ENCODE peak calls at places on chromosomes 11 and 22, in eight cellular contexts. One of them, this sample, is unnamed.

GRCh38 chr11:131867457-131868257 is 497.2 kb downstream of the NTM start:
- DNase-seq in NCI-H748 treated with DMSO at 0.1 percent for 48 hours: peak; percentile 42
- DNase-seq in MV-4-11: peak; percentile 44
- DNase-seq in head of caudate nucleus: peak; percentile 87
- DNase-seq in stimulated activated CD4-positive, alpha-beta T cell treated with anti-CD3 and anti-CD28 coated beads, Interleukin-1b, Interleukin-23, amount 100 ng/mL, for 4 hours: no peak
- DNase-seq in HEK293T: peak; percentile 65
- DNase-seq in GF-D8: peak; percentile 36
- DNase-seq in NCI-H2081: peak; percentile 83
- DNase-seq in this sample: no peak

GRCh38 chr11:73404048-73404447 is 27.8 kb downstream of the RELT start:
- DNase-seq in MV-4-11: peak; percentile 85
- DNase-seq in head of caudate nucleus: peak; percentile 79
- DNase-seq in stimulated activated CD4-positive, alpha-beta T cell treated with anti-CD3 and anti-CD28 coated beads, Interleukin-1b, Interleukin-23, amount 100 ng/mL, for 4 hours: no peak
- DNase-seq in HEK293T: peak; percentile 71
- DNase-seq in GF-D8: peak; percentile 27
- DNase-seq in NCI-H748 treated with DMSO at 0.1 percent for 48 hours: peak; percentile 2
- DNase-seq in NCI-H2081: peak; percentile 22
- DNase-seq in this sample: no peak

GRCh38 chr22:30430933-30431332 is 5.4 kb downstream of the MTFP1 start:
- DNase-seq in MV-4-11: no peak
- DNase-seq in NCI-H2081: no peak
- DNase-seq in NCI-H748 treated with DMSO at 0.1 percent for 48 hours: no peak
- DNase-seq in HEK293T: no peak
- DNase-seq in stimulated activated CD4-positive, alpha-beta T cell treated with anti-CD3 and anti-CD28 coated beads, Interleukin-1b, Interleukin-23, amount 100 ng/mL, for 4 hours: no peak
- DNase-seq in head of caudate nucleus: no peak
- DNase-seq in GF-D8: no peak
- DNase-seq in this sample: no peak

GRCh38 chr11:112881461-112881860 is 79.8 kb upstream of the NCAM1 start:
- DNase-seq in MV-4-11: no peak
- DNase-seq in NCI-H748 treated with DMSO at 0.1 percent for 48 hours: peak; percentile 76
- DNase-seq in stimulated activated CD4-positive, alpha-beta T cell treated with anti-CD3 and anti-CD28 coated beads, Interleukin-1b, Interleukin-23, amount 100 ng/mL, for 4 hours: no peak
- DNase-seq in HEK293T: no peak
- DNase-seq in NCI-H2081: peak; percentile 99
- DNase-seq in head of caudate nucleus: peak; percentile 97
- DNase-seq in GF-D8: no peak
- DNase-seq in this sample: no peak

GRCh38 chr11:65434057-65434666 is 11.6 kb downstream of the NEAT1 start:
- DNase-seq in HEK293T: no peak
- DNase-seq in GF-D8: no peak
- DNase-seq in stimulated activated CD4-positive, alpha-beta T cell treated with anti-CD3 and anti-CD28 coated beads, Interleukin-1b, Interleukin-23, amount 100 ng/mL, for 4 hours: no peak
- DNase-seq in head of caudate nucleus: no peak
- DNase-seq in MV-4-11: no peak
- DNase-seq in NCI-H748 treated with DMSO at 0.1 percent for 48 hours: no peak
- DNase-seq in NCI-H2081: no peak
- DNase-seq in this sample: no peak

GRCh38 chr22:46908641-46909107 is 146.2 kb downstream of the TBC1D22A start:
- DNase-seq in HEK293T: no peak
- DNase-seq in NCI-H748 treated with DMSO at 0.1 percent for 48 hours: no peak
- DNase-seq in stimulated activated CD4-positive, alpha-beta T cell treated with anti-CD3 and anti-CD28 coated beads, Interleukin-1b, Interleukin-23, amount 100 ng/mL, for 4 hours: no peak
- DNase-seq in NCI-H2081: no peak
- DNase-seq in GF-D8: no peak
- DNase-seq in head of caudate nucleus: no peak
- DNase-seq in MV-4-11: no peak
- DNase-seq in this sample: no peak

GRCh38 chr22:47921906-47922305 is 1159.5 kb downstream of the TBC1D22A start:
- DNase-seq in HEK293T: no peak
- DNase-seq in GF-D8: no peak
- DNase-seq in head of caudate nucleus: no peak
- DNase-seq in MV-4-11: no peak
- DNase-seq in stimulated activated CD4-positive, alpha-beta T cell treated with anti-CD3 and anti-CD28 coated beads, Interleukin-1b, Interleukin-23, amount 100 ng/mL, for 4 hours: no peak
- DNase-seq in NCI-H748 treated with DMSO at 0.1 percent for 48 hours: no peak
- DNase-seq in NCI-H2081: no peak
- DNase-seq in this sample: no peak

GRCh38 chr11:47837929-47838328 is 10.2 kb downstream of the NUP160 start:
- DNase-seq in HEK293T: no peak
- DNase-seq in stimulated activated CD4-positive, alpha-beta T cell treated with anti-CD3 and anti-CD28 coated beads, Interleukin-1b, Interleukin-23, amount 100 ng/mL, for 4 hours: no peak
- DNase-seq in head of caudate nucleus: no peak
- DNase-seq in MV-4-11: no peak
- DNase-seq in NCI-H748 treated with DMSO at 0.1 percent for 48 hours: no peak
- DNase-seq in GF-D8: no peak
- DNase-seq in NCI-H2081: no peak
- DNase-seq in this sample: no peak

GRCh38 chr11:134504146-134504905 is 92.3 kb upstream of the B3GAT1 start:
- DNase-seq in GF-D8: no peak
- DNase-seq in NCI-H2081: no peak
- DNase-seq in stimulated activated CD4-positive, alpha-beta T cell treated with anti-CD3 and anti-CD28 coated beads, Interleukin-1b, Interleukin-23, amount 100 ng/mL, for 4 hours: no peak
- DNase-seq in MV-4-11: no peak
- DNase-seq in head of caudate nucleus: no peak
- DNase-seq in NCI-H748 treated with DMSO at 0.1 percent for 48 hours: no peak
- DNase-seq in HEK293T: no peak
- DNase-seq in this sample: no peak

This sample was measured in 8988T.